ENCODE peak calls at places on chromosomes 6 and 20, in seven cellular contexts. Z is mucosa of descending colon, U is endothelial cell of umbilical vein, X is transverse colon, E is heart left ventricle, B is BJ, V is choroid plexus epithelial cell. I is an unnamed sample.

GRCh38 chr6:158018851-158019361 is 37.2 kb downstream of the SYNJ2 start:
- DNase-seq in Z (no peak), U (peak), X (no peak), E (no peak), B (no peak), V (peak), I (peak)

GRCh38 chr6:150325093-150325772 is 43.6 kb upstream of the IYD start:
- DNase-seq in Z (no peak), U (no peak), X (no peak), E (no peak), B (no peak), V (no peak), I (no peak)

GRCh38 chr6:19906161-19906560 is 69.0 kb downstream of the ID4 start:
- DNase-seq in Z (no peak), U (no peak), X (no peak), E (no peak), B (no peak), V (no peak), I (peak)

GRCh38 chr6:28737750-28738395 is 185.9 kb downstream of the TRIM27 start:
- DNase-seq in Z (no peak), U (no peak), X (no peak), E (no peak), B (no peak), V (no peak), I (no peak)

GRCh38 chr6:150068786-150069648 is at the start of gene ULBP3:
- DNase-seq in Z (peak), U (peak), X (peak), E (peak), B (peak), V (peak), I (peak)

GRCh38 chr6:52305948-52306767 is 21.6 kb upstream of the MCM3 start:
- DNase-seq in Z (no peak), U (no peak), X (no peak), E (no peak), B (no peak), V (no peak), I (no peak)

GRCh38 chr6:78611886-78612480 is 255.4 kb upstream of the IRAK1BP1 start:
- DNase-seq in Z (no peak), U (peak), X (no peak), E (no peak), B (no peak), V (peak), I (peak)

GRCh38 chr20:20410678-20411077 is 42.8 kb downstream of the INSM1 start:
- DNase-seq in Z (no peak), U (peak), X (peak), E (peak), B (no peak), V (peak), I (no peak)

GRCh38 chr20:10414982-10415650 is 18.9 kb downstream of the MKKS start:
- DNase-seq in Z (no peak), U (peak), X (no peak), E (no peak), B (no peak), V (no peak), I (peak)

GRCh38 chr20:23063573-23063972 is 14.1 kb upstream of the THBD start:
- DNase-seq in Z (no peak), U (peak), X (no peak), E (no peak), B (no peak), V (no peak), I (no peak)

GRCh38 chr6:131980791-131981623 is 29.8 kb upstream of the CCN2 start:
- DNase-seq in Z (no peak), U (peak), X (peak), E (no peak), B (no peak), V (no peak), I (peak)

GRCh38 chr6:17268114-17268513 is 13.0 kb upstream of the RBM24 start:
- DNase-seq in Z (no peak), U (no peak), X (no peak), E (no peak), B (no peak), V (peak), I (no peak)

GRCh38 chr6:112232845-112233256 is 21.5 kb downstream of the LAMA4 start:
- DNase-seq in Z (no peak), U (peak), X (no peak), E (peak), B (no peak), V (peak), I (peak)

GRCh38 chr6:150028799-150029198 is 3.5 kb upstream of the RAET1L start:
- DNase-seq in Z (no peak), U (no peak), X (no peak), E (no peak), B (no peak), V (no peak), I (no peak)

GRCh38 chr6:75278474-75279077 is 6.0 kb downstream of the TMEM30A start:
- DNase-seq in Z (no peak), U (peak), X (no peak), E (no peak), B (no peak), V (no peak), I (no peak)

GRCh38 chr6:67300430-67301040 is 1334.5 kb upstream of the ADGRB3 start:
- DNase-seq in Z (no peak), U (no peak), X (no peak), E (no peak), B (no peak), V (no peak), I (no peak)

GRCh38 chr6:157461000-157461915 is 80.3 kb downstream of the ZDHHC14 start:
- DNase-seq in Z (no peak), U (peak), X (peak), E (no peak), B (no peak), V (peak), I (peak)

GRCh38 chr6:30767158-30767943 is 23.0 kb upstream of the IER3 start:
- DNase-seq in Z (no peak), U (no peak), X (no peak), E (no peak), B (no peak), V (no peak), I (no peak)

GRCh38 chr20:38645980-38646858 is 44.6 kb downstream of the ARHGAP40 start:
- DNase-seq in Z (peak), U (peak), X (peak), E (peak), B (no peak), V (peak), I (peak)

GRCh38 chr6:1917628-1918371 is 308.1 kb downstream of the FOXC1 start:
- DNase-seq in Z (no peak), U (peak), X (no peak), E (no peak), B (no peak), V (peak), I (peak)

GRCh38 chr6:46781478-46782378 is 11.5 kb upstream of the MEP1A start:
- DNase-seq in Z (no peak), U (peak), X (peak), E (peak), B (peak), V (peak), I (peak)
- TF ChIP-seq CTCF in Z (peak), U (peak), X (peak), E (peak), B (peak), V (peak), I (peak)

GRCh38 chr6:133855599-133855972 is 33.3 kb upstream of the TCF21 start:
- DNase-seq in Z (no peak), U (no peak), X (no peak), E (no peak), B (no peak), V (no peak), I (no peak)

GRCh38 chr6:133854167-133854632 is 34.7 kb upstream of the TCF21 start:
- DNase-seq in Z (no peak), U (no peak), X (no peak), E (no peak), B (no peak), V (no peak), I (no peak)

GRCh38 chr6:133856911-133857310 is 32.0 kb upstream of the TCF21 start:
- DNase-seq in Z (no peak), U (no peak), X (no peak), E (no peak), B (no peak), V (no peak), I (no peak)

GRCh38 chr6:133855994-133856393 is 32.9 kb upstream of the TCF21 start:
- DNase-seq in Z (no peak), U (no peak), X (no peak), E (no peak), B (no peak), V (no peak), I (no peak)

DNA sequence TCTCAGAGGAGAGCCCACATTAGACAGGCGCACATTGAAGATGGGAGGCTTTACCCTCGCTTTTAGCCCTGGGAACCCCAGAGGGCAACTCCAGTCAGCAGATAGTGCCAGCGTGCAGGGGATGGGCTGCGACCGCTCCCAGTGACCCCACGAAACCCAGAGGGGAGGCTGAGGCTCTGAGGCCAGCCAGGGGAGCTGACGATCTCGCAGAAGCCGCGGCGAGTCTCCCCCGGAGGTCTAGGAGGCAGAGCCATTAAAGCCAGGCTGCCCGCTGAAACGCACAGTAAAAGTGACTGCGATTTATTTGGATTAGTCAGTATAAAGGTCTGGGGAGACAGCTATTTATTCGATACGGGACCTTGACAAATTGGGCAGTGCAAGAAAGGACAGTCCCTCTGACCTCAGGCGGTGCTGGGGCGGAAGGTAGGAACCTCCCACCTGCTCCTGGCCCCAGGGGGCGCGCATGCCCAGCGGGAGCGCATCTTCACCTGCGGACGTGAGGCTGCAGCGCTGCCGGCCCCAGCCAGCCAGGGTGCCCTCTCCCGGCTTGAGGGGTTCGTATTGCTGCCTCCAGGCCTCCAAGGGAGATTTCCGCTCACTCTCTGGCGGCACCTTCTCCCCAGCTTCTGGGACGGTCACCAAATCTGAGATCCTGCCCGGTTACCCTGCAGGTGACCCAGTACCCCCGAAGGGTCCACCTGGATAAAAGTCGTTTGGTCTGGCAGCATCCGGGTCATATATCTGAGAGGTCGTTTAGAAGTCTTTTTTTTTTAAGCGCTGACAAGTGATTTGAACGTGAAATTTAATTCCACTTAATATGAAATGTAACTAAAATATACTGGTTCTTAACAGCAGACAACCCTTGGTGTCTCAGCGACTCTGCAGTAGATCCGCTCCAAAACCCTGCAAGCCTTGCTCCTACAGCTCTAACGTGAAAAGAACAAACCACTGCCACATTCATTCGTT is 34.0 kb upstream of the TCF21 start:
- DNase-seq in Z (no peak), U (no peak), X (no peak), E (no peak), B (no peak), V (no peak), I (no peak)
- TF ChIP-seq CTCF in Z (no peak), U (peak), X (no peak), E (no peak), B (no peak), V (peak), I (no peak)

DNA sequence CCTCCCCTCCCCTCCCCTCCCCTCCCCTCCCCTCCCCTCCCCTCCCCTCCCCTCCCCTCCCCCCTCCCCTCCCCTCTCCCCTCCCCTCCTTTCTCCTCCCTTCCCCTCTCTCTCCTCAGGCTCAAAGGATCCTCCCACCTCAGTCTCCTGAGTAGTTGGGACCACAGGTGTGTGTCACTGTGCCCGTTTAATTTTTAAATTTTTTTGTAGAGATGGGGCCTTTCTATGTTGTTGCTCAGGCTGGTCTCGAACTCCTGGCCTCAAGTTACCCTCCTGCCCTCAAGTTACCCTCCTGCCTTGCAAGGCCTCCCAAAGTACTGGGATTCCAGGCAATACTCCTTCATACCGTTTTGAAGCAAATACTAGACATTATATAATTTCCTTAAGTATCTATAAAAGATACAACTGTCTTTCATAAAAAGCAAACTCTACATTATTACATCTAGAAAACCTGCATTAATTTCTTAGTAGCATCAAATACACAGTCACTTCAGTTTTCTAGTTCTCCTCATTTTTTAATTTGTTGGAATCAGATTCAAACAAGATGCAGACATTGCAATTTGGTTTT is 39.8 kb downstream of the NCOA3 start:
- DNase-seq in Z (no peak), U (no peak), X (no peak), E (no peak), B (no peak), V (no peak), I (no peak)
- TF ChIP-seq CTCF in Z (no peak), U (no peak), X (no peak), E (no peak), B (no peak), V (no peak), I (no peak)

GRCh38 chr6:10615675-10616074 is 78.7 kb downstream of the C6orf52 start:
- DNase-seq in Z (no peak), U (no peak), X (no peak), E (no peak), B (no peak), V (no peak), I (no peak)

GRCh38 chr6:10612161-10612560 is 82.3 kb downstream of the C6orf52 start:
- DNase-seq in Z (no peak), U (no peak), X (no peak), E (no peak), B (no peak), V (no peak), I (no peak)

GRCh38 chr6:10613693-10614092 is 80.7 kb downstream of the C6orf52 start:
- DNase-seq in Z (no peak), U (no peak), X (no peak), E (no peak), B (no peak), V (no peak), I (no peak)

GRCh38 chr6:10610289-10610688 is 84.1 kb downstream of the C6orf52 start:
- DNase-seq in Z (no peak), U (no peak), X (peak), E (peak), B (no peak), V (peak), I (peak)

GRCh38 chr6:10613077-10613476 is 81.3 kb downstream of the C6orf52 start:
- DNase-seq in Z (no peak), U (no peak), X (no peak), E (no peak), B (no peak), V (peak), I (no peak)
- TF ChIP-seq CTCF in Z (no peak), U (no peak), X (no peak), E (no peak), B (no peak), V (no peak), I (no peak)

DNA sequence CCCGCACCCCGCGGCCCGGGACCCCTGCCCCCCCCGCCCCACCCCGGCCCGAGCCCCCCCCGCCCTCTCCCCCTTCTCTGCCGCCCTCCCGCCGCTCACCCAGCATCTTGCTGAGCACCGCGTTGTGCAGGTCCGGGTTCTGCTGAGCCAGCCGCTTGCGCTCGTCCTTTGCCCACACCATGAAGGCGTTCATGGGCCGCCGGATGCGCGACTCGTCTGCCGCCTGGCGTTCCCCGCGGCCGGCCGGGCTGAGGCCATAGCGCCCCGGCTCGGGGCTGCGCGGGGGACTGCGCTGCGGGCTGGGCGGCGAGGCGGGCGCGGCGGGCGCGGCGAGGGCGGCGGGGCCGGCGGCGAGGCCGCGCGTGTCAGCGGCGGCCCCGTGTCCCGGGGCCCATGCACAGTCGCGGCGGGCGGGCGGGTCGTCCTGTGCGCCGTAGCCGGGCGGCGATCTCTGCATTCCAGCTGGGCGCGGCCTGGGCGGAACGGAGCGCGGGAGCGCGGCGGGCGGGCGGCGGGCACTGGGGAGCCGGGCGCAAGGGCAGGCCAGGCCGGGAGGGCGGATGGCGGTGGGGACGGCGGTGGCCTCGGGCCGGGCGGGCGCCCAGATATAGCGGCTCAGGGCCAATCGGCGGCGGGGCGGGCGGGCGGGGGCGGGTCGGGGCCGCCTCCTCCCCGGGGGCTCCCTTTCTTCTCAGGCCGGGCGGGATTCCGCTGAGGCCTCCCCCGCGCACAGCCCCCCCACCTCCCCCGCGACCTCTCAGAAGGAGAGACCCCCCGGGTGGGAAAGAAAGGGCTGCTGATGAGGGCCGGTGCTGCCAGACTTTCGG is at the start of gene SOX18:
- DNase-seq in Z (no peak), U (peak), X (no peak), E (peak), B (no peak), V (peak), I (no peak)
- TF ChIP-seq CTCF in Z (no peak), U (no peak), X (no peak), E (no peak), B (no peak), V (no peak), I (no peak)

DNA sequence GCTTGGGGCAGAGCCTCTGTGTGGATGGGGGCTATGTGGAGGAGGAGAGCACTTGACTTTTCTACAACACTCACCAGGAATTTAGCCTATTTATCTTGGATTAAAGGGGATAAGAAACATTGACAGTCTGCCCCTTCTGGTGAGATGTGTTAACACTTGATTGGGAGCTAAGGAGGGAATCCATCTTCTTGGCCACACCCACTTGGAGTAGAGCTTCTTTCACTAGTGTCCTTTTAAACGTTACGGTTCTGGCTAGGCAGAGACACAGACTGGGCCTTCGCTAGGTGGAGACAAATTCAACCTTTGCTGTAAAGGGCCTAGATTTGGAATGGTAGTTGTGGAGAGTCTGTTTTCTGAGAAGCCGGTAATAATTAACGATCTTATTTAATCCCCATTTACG is 15.5 kb upstream of the TPBG start:
- DNase-seq in Z (no peak), U (no peak), X (no peak), E (no peak), B (no peak), V (no peak), I (no peak)
- TF ChIP-seq CTCF in Z (no peak), U (no peak), X (no peak), E (no peak), B (no peak), V (peak), I (no peak)

DNA sequence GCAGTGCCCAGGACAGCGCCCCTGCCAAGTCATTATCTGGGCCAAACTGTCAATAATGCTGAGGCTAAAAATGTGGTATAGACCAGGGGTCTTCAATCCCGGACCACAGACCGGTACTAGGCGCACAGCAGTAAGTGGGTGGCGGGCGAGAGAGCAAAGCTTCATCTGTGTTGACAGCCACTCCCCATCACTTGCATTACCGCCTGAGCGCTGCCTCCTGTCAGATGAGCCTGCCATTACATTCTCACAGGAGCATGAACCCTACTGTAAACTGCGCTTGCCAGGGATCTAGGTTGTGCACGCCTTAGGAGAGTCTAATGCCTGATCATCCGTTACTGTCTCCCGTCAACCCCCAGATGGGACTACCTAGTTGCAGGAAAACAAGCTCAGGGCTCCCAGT is 91.0 kb downstream of the NFATC2 start:
- DNase-seq in Z (no peak), U (no peak), X (no peak), E (no peak), B (no peak), V (no peak), I (no peak)
- TF ChIP-seq CTCF in Z (no peak), U (no peak), X (no peak), E (no peak), B (no peak), V (no peak), I (no peak)

I was measured in AG10803.